ENCODE peak calls at places on chromosomes 3 and 15, in five cellular contexts. S is MM.1S, F is PC-3, J is OCI-LY7, R is neural progenitor cell. I is an unnamed sample. For H3K4me1, the result is how much of the 10 kb centered on the place peaks cover.

GRCh38 chr15:28978661-28979060 is 92.9 kb downstream of the APBA2 start:
- DNase-seq in J (no peak), R (peak), S (no peak), F (no peak), I (no peak)

GRCh38 chr3:63673111-63673510 is 20.6 kb downstream of the SNTN start:
- DNase-seq in R (no peak), J (no peak), S (no peak), F (no peak), I (no peak)

GRCh38 chr15:90953947-90954711 is 555 bp upstream of the RCCD1 start:
- DNase-seq in F (no peak), S (no peak), R (peak), J (no peak), I (no peak)

GRCh38 chr15:49372366-49372765 is 50.7 kb upstream of the FGF7 start:
- DNase-seq in R (peak), J (no peak), S (no peak), F (no peak), I (no peak)

GRCh38 chr3:172217877-172218276 is 178.5 kb downstream of the FNDC3B start:
- DNase-seq in R (no peak), J (no peak), F (peak), S (no peak), I (peak)

GRCh38 chr3:171351676-171352075 is 108.5 kb downstream of the TNIK start:
- DNase-seq in R (no peak), J (no peak), F (peak), S (no peak), I (peak)

GRCh38 chr3:42013652-42014442 is 51.9 kb upstream of the ULK4 start:
- DNase-seq in S (peak), R (peak), J (peak), F (peak), I (peak)

GRCh38 chr15:29090617-29091466 is 178.8 kb downstream of the NSMCE3 start:
- DNase-seq in J (peak), S (no peak), F (peak), R (peak), I (peak)

GRCh38 chr3:183106635-183107034 is 7.3 kb upstream of the MCCC1 start:
- DNase-seq in F (no peak), J (no peak), S (no peak), R (no peak), I (no peak)

GRCh38 chr3:25468866-25469319 is 40.8 kb downstream of the RARB start:
- DNase-seq in R (peak), S (no peak), F (no peak), J (no peak), I (peak)

GRCh38 chr3:179015551-179016020 is 56.0 kb downstream of the ZMAT3 start:
- DNase-seq in S (peak), R (peak), F (peak), J (peak), I (peak)

GRCh38 chr15:76058714-76059319 is 968 bp upstream of the TMEM266 start:
- DNase-seq in S (peak), J (no peak), F (peak), R (peak), I (peak)

GRCh38 chr15:31387101-31387482 is 60.5 kb downstream of the KLF13 start:
- DNase-seq in R (no peak), S (no peak), F (no peak), J (no peak), I (peak)

GRCh38 chr3:66437341-66437929 is 63.4 kb downstream of the LRIG1 start:
- DNase-seq in F (no peak), S (no peak), R (no peak), J (no peak), I (no peak)
- H3K4me1 ChIP-seq in F (under half), S (under half), R (half or more), J (under half), I (under half)

DNA sequence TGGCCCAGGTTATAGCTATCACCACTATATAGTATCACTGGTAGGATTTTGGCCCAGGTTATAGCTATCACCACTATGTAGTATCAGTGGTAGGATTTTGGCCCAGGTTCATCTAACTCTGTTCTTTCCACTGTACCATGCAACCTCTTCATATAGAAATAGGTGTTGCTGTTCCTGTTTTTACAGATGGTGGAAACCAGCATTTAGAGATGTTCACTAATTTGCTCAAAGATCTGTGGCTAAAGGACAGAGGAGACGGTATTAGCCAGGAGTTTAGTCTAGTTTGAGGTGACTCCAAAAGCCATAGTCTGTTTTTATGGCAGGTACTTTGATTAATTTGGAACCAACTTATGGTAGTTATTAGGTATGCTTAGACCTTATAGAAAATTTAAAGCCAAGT is 3.1 kb downstream of the LRCH3 start:
- DNase-seq in J (peak), R (no peak), S (no peak), F (no peak), I (no peak)
- TF ChIP-seq EZH2phosphoT487 in J (no peak), R (no peak), S (no peak), F (no peak), I (no peak)

GRCh38 chr15:78059110-78059839 is 18.2 kb downstream of the TBC1D2B start:
- DNase-seq in R (no peak), F (peak), J (peak), S (no peak), I (peak)
- H3K4me1 ChIP-seq in R (under half), F (under half), J (half or more), S (under half), I (half or more)

DNA sequence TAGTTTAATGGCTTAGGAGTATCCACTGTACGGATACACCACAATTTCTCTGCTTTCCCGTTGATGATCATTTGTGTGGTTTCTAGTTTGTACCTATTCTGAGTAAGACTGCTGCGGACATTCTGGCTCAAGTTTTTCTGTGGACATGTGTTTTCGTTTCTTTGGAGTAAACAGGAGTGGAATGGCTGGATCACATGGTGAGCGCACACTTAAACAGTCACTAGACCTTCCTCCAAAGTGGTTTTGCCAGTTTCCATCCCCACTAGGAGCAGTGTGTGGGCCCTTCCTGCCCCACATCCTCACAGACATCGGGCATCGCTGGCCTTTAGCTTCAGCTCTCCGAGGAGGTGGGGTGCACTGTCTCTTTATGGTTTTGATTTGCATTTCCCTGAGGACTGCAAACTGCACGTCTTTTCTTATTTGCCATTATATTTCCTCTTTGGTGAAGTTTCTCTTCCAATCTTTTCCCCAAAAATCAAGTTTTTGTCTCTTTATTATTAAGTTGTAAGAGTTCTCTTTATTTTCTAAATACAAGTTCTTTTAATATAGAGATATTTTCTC is 94.1 kb downstream of the VGLL4 start:
- DNase-seq in F (no peak), R (no peak), S (no peak), J (no peak), I (peak)
- TF ChIP-seq EZH2phosphoT487 in F (no peak), R (no peak), S (no peak), J (no peak), I (no peak)

GRCh38 chr15:40064231-40064894 is 25.4 kb upstream of the SRP14 start:
- DNase-seq in F (peak), R (no peak), S (peak), J (peak), I (peak)
- H3K4me1 ChIP-seq in F (half or more), R (under half), S (under half), J (under half), I (under half)

GRCh38 chr3:38372214-38372601 is 25.6 kb downstream of the XYLB start:
- DNase-seq in F (no peak), S (no peak), J (no peak), R (no peak), I (no peak)

GRCh38 chr3:38375488-38376097 is 29.0 kb downstream of the XYLB start:
- DNase-seq in F (no peak), R (no peak), S (no peak), J (no peak), I (no peak)

GRCh38 chr3:38375072-38375471 is 28.5 kb downstream of the XYLB start:
- DNase-seq in F (no peak), S (no peak), R (no peak), J (no peak), I (no peak)

GRCh38 chr3:38376098-38376816 is 29.7 kb downstream of the XYLB start:
- DNase-seq in R (no peak), S (no peak), F (no peak), J (no peak), I (no peak)

DNA sequence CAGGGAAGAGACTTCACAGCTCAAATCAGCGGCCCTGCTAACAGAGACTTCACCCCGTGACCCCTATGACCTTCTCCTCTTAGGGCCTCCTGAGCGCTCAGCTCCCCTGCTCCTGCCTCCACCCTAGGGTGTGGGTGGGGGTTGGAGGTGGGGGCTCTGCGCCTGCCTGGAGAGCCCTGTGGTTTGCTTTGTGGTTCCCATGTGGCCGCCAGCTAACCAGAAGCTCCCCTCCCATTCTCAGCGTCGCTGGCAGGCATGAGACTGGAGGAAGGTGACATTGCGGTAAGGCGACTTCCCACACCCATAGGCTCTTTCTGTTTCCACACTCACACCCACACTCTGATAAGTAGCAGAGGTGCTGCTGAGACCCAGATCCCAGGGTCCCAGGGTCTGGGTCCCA is 27.6 kb downstream of the XYLB start:
- DNase-seq in S (no peak), F (no peak), J (no peak), R (no peak), I (no peak)
- TF ChIP-seq EZH2phosphoT487 in S (no peak), F (no peak), J (no peak), R (no peak), I (no peak)

DNA sequence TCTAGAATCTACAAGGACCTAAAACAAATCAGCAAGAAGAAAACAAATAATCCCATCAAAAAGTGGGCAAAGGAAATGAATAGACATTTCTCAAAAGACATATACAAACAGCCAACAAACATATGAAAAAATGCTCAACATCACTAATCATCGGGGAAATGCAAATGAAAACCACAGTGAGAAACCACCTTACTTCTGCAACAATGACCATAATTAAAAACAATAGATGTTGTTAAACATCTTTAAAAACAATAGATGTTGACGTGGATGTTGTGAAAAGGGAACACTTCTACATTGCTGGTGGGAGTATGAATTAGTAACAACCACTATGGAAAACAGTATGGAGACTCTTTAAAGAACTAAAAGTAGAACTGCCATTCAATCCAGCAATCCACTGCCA is 96.2 kb downstream of the CBLB start:
- DNase-seq in F (no peak), J (no peak), R (no peak), S (no peak), I (no peak)
- H3K4me1 ChIP-seq in F (under half), J (under half), R (under half), S (under half), I (under half)